ENCODE peak calls at places on chromosomes 6 and 20, in four cellular contexts. K, X, N and U are unnamed samples.

GRCh38 chr6:140566706-140567330 is 1192.4 kb upstream of the CITED2 start:
- DNase-seq in K (no peak), X (peak), N (peak), U (no peak)

GRCh38 chr6:14922306-14922705 is 323.6 kb upstream of the JARID2 start:
- DNase-seq in K (no peak), X (no peak), N (no peak), U (no peak)

GRCh38 chr6:51704932-51705540 is 382.4 kb downstream of the PKHD1 start:
- DNase-seq in K (no peak), X (no peak), N (no peak), U (no peak)

GRCh38 chr6:153038378-153038777 is 35.9 kb upstream of the MTRF1L start:
- DNase-seq in K (no peak), X (peak), N (peak), U (no peak)

GRCh38 chr6:22737331-22737730 is 168.0 kb downstream of the HDGFL1 start:
- DNase-seq in K (no peak), X (peak), N (peak), U (peak)

GRCh38 chr6:15218401-15218800 is 27.5 kb upstream of the JARID2 start:
- DNase-seq in K (no peak), X (no peak), N (no peak), U (no peak)

GRCh38 chr6:127971945-127972391 is 71.1 kb upstream of the THEMIS start:
- DNase-seq in K (no peak), X (peak), N (peak), U (no peak)

GRCh38 chr6:106574729-106575458 is 54.4 kb downstream of the RTN4IP1 start:
- DNase-seq in K (no peak), X (peak), N (peak), U (no peak)

GRCh38 chr6:158110986-158111385 is 57.1 kb downstream of the SERAC1 start:
- DNase-seq in K (no peak), X (no peak), N (no peak), U (no peak)

GRCh38 chr6:44630125-44631028 is 242.9 kb downstream of the CDC5L start:
- DNase-seq in K (peak), X (peak), N (peak), U (peak)

GRCh38 chr20:46764068-46764467 is 54.6 kb downstream of the SLC2A10 start:
- DNase-seq in K (no peak), X (no peak), N (no peak), U (no peak)

GRCh38 chr20:59948212-59948611 is 8.0 kb downstream of the FAM217B start:
- DNase-seq in K (no peak), X (no peak), N (no peak), U (no peak)

GRCh38 chr6:84455630-84456029 is 228.2 kb upstream of the CEP162 start:
- DNase-seq in K (no peak), X (peak), N (peak), U (no peak)

GRCh38 chr6:108732101-108732870 is 115.9 kb upstream of the ARMC2 start:
- DNase-seq in K (no peak), X (no peak), N (peak), U (no peak)

GRCh38 chr6:35079311-35080000 is 61.7 kb downstream of the TCP11 start:
- DNase-seq in K (no peak), X (no peak), N (no peak), U (no peak)

GRCh38 chr6:106094261-106094963 is 8.3 kb downstream of the PRDM1 start:
- DNase-seq in K (no peak), X (no peak), N (no peak), U (no peak)

GRCh38 chr20:58233881-58234528 is 5.6 kb upstream of the ANKRD60 start:
- DNase-seq in K (no peak), X (no peak), N (no peak), U (peak)
- TF ChIP-seq CTCF in K (peak), X (peak), N (peak), U (peak)

GRCh38 chr6:77462359-77463307 is 658 bp downstream of the HTR1B start:
- DNase-seq in K (peak), X (no peak), N (peak), U (peak)
- TF ChIP-seq CTCF in K (no peak), X (peak), N (peak), U (peak)

DNA sequence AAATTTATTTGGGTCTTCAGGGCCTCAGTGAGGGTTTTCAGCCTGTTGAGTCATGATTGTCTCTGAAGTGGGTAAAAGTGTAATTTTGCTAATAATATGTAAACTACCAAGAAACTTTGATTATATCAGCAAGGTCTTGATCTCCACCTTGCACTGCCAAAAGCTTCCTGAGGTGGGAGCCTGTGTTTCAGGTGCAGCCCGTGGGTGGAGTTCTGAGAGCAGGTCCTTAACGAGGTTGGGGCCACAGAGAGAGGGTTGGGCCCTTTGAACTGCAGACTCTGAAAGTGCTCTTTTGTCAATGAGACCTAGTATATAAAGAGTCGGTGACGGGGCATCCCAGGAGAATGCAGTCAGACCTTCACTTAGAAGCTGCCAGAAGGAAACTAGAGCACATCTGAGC is 129.7 kb upstream of the MAP3K4 start:
- DNase-seq in K (no peak), X (no peak), N (no peak), U (no peak)
- TF ChIP-seq CTCF in K (no peak), X (no peak), N (no peak), U (no peak)

DNA sequence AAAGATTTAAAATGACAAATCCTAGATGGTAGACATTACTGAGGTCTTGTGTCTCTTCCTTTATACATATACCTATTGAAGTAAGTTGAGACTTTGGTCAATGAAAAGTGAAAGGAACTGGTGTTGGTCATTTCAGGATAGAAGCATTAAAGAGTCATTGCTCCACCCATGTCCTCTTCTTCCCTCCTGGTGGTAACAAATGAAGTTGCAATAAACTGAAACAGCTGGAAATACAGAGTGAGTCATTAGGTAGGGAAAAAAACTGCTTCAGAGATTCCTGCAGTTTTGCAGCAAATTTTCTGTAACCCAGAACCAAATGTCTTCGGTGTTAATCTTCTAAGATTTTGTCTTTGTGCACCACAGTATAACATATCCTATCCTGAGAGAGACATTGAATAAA is 447.9 kb downstream of the EYS start:
- DNase-seq in K (no peak), X (peak), N (peak), U (no peak)
- TF ChIP-seq CTCF in K (no peak), X (peak), N (peak), U (no peak)

GRCh38 chr20:8534368-8534767 is 402.3 kb downstream of the PLCB1 start:
- DNase-seq in K (no peak), X (no peak), N (no peak), U (no peak)

GRCh38 chr20:8532169-8532568 is 400.1 kb downstream of the PLCB1 start:
- DNase-seq in K (no peak), X (no peak), N (no peak), U (no peak)

GRCh38 chr20:8536219-8536618 is 404.2 kb downstream of the PLCB1 start:
- DNase-seq in K (no peak), X (no peak), N (no peak), U (no peak)

GRCh38 chr20:8540466-8540865 is 408.4 kb downstream of the PLCB1 start:
- DNase-seq in K (no peak), X (no peak), N (no peak), U (no peak)

DNA sequence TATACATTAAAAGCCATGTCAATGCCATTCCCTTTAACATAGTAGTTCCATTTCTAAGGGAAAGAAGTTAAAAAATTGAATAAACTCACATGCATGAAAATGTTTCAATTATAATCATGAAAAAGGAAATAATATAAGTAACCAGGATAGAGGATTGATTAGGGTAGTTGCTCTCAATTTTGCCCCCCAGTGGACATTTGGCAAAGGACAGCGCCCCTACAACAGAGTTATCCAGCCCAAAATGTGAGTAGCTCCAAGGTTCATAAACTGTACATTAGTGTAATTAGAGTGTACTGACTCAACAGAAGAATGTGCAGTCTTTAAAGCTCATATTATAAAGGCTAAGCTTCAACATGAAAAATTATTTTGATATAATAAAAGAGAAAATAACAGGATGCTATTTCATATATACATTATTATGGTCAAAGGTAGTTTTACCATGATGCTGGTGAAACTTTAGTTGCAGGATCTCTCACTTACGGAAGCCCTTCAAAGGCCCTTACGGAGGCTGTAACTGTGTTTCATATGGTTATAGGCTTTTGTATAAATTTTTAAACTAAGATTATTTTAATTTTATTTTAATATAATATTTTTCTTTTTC is 403.4 kb downstream of the PLCB1 start:
- DNase-seq in K (no peak), X (peak), N (peak), U (peak)
- TF ChIP-seq CTCF in K (peak), X (peak), N (peak), U (peak)

DNA sequence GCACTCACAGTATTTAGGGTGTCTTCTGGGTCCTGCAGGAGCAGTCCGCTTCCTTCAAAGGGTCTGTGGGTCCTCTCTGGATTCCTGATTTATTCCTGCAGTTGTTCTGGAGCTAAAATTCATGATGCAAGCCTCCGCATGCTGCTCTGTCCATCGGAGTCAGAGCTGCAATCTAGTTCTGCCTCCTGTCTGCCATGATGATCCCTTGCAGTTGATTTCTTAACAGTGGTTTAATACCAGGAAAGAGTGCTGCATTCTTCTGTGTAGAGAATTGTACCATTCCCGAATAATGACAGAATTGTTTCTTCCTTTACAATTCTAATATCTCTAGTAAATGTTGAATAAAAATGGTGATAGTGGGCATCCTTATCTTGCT is 72.0 kb upstream of the B3GAT2 start:
- DNase-seq in K (no peak), X (no peak), N (no peak), U (no peak)
- TF ChIP-seq CTCF in K (no peak), X (no peak), N (no peak), U (no peak)